ENCODE peak calls at places on chromosomes 5 and 9, in four cellular contexts. A is nucleus accumbens, H is left colon, T is activated T-helper 1 cell treated with Interleukin-2 at 50 U/mL for 16 hours. C is an unnamed sample.

GRCh38 chr5:73388371-73388684 is 60.2 kb downstream of the FOXD1 start:
- DNase-seq in A (no peak), H (no peak), T (no peak), C (no peak)

GRCh38 chr5:139770722-139771121 is 24.9 kb upstream of the PSD2 start:
- DNase-seq in A (no peak), H (no peak), T (no peak), C (no peak)

GRCh38 chr9:16964228-16964627 is 93.8 kb upstream of the BNC2 start:
- DNase-seq in A (no peak), H (no peak), T (no peak), C (no peak)

GRCh38 chr5:173554989-173555705 is 61.3 kb downstream of the BOD1 start:
- DNase-seq in A (peak), H (no peak), T (no peak), C (no peak)

GRCh38 chr9:133619791-133620190 is 10.6 kb upstream of the FAM163B start:
- DNase-seq in A (no peak), H (peak), T (peak), C (peak)

GRCh38 chr9:29575219-29575618 is 2001.9 kb upstream of the C9orf72 start:
- DNase-seq in A (no peak), H (no peak), T (no peak), C (no peak)

GRCh38 chr9:130664191-130665028 is at the start of gene PRDM12:
- DNase-seq in A (no peak), H (no peak), T (no peak), C (no peak)

GRCh38 chr5:178460598-178461425 is 129.4 kb downstream of the COL23A1 start:
- DNase-seq in A (peak), H (peak), T (no peak), C (no peak)

GRCh38 chr5:180194410-180195345 is 14.3 kb downstream of the RASGEF1C start:
- DNase-seq in A (no peak), H (no peak), T (no peak), C (no peak)

GRCh38 chr9:5708414-5708813 is 79.5 kb downstream of the RIC1 start:
- DNase-seq in A (no peak), H (no peak), T (no peak), C (no peak)

GRCh38 chr5:16618138-16618897 is 1.5 kb upstream of the RETREG1 start:
- DNase-seq in A (no peak), H (no peak), T (no peak), C (no peak)

GRCh38 chr5:5134107-5134506 is 6.0 kb upstream of the ADAMTS16 start:
- DNase-seq in A (no peak), H (no peak), T (no peak), C (no peak)

GRCh38 chr9:12719431-12719830 is 26.2 kb downstream of the TYRP1 start:
- DNase-seq in A (no peak), H (no peak), T (no peak), C (no peak)

GRCh38 chr5:172553167-172553566 is 87.9 kb upstream of the NEURL1B start:
- DNase-seq in A (no peak), H (no peak), T (no peak), C (no peak)

GRCh38 chr5:151740336-151740942 is 18.0 kb downstream of the ATOX1 start:
- DNase-seq in A (no peak), H (peak), T (no peak), C (peak)

GRCh38 chr5:128535225-128535624 is 2.8 kb downstream of the FBN2 start:
- DNase-seq in A (no peak), H (no peak), T (no peak), C (no peak)

GRCh38 chr5:140420226-140420570 is 18.6 kb downstream of the ANKHD1 start:
- DNase-seq in A (no peak), H (no peak), T (no peak), C (no peak)

GRCh38 chr5:177468329-177469058 is 4.9 kb downstream of the DBN1 start:
- DNase-seq in A (no peak), H (no peak), T (no peak), C (no peak)

GRCh38 chr5:93594591-93595419 is 11.8 kb downstream of the NR2F1 start:
- DNase-seq in A (no peak), H (no peak), T (no peak), C (no peak)